ENCODE peak calls at places on chromosomes 2 and 18, in six cellular contexts. One of them, this sample, is unnamed.

GRCh38 chr2:96485751-96486643 is 19.2 kb downstream of the NEURL3 start:
- DNase-seq in mucosa of descending colon: peak
- DNase-seq in glutamatergic neuron: no peak
- DNase-seq in body of pancreas: peak
- DNase-seq in OCI-LY7: peak
- DNase-seq in Calu3: peak
- DNase-seq in this sample: peak

GRCh38 chr2:84846041-84846663 is 34.7 kb downstream of the TRABD2A start:
- DNase-seq in Calu3: no peak
- DNase-seq in body of pancreas: no peak
- DNase-seq in OCI-LY7: peak
- DNase-seq in mucosa of descending colon: no peak
- DNase-seq in glutamatergic neuron: no peak
- DNase-seq in this sample: no peak

GRCh38 chr2:43255249-43255960 is 29.0 kb upstream of the ZFP36L2 start:
- DNase-seq in Calu3: no peak
- DNase-seq in mucosa of descending colon: no peak
- DNase-seq in body of pancreas: no peak
- DNase-seq in glutamatergic neuron: no peak
- DNase-seq in OCI-LY7: no peak
- DNase-seq in this sample: no peak

GRCh38 chr18:24369420-24369819 is 28.2 kb downstream of the OSBPL1A start:
- DNase-seq in OCI-LY7: no peak
- DNase-seq in Calu3: no peak
- DNase-seq in mucosa of descending colon: no peak
- DNase-seq in glutamatergic neuron: no peak
- DNase-seq in body of pancreas: no peak
- DNase-seq in this sample: no peak

GRCh38 chr18:2709316-2709715 is 53.8 kb downstream of the SMCHD1 start:
- DNase-seq in mucosa of descending colon: no peak
- DNase-seq in glutamatergic neuron: no peak
- DNase-seq in OCI-LY7: no peak
- DNase-seq in body of pancreas: no peak
- DNase-seq in Calu3: no peak
- DNase-seq in this sample: no peak

GRCh38 chr2:241860184-241861078 is 1.7 kb upstream of the PDCD1 start:
- DNase-seq in OCI-LY7: no peak
- DNase-seq in Calu3: no peak
- DNase-seq in body of pancreas: peak
- DNase-seq in mucosa of descending colon: peak
- DNase-seq in glutamatergic neuron: peak
- DNase-seq in this sample: no peak

GRCh38 chr2:42443980-42444379 is 49.8 kb downstream of the KCNG3 start:
- DNase-seq in OCI-LY7: no peak
- DNase-seq in Calu3: no peak
- DNase-seq in glutamatergic neuron: no peak
- DNase-seq in mucosa of descending colon: no peak
- DNase-seq in body of pancreas: no peak
- DNase-seq in this sample: no peak

GRCh38 chr2:61220768-61221167 is 58.8 kb downstream of the C2orf74 start:
- DNase-seq in body of pancreas: no peak
- DNase-seq in glutamatergic neuron: no peak
- DNase-seq in mucosa of descending colon: no peak
- DNase-seq in Calu3: no peak
- DNase-seq in OCI-LY7: no peak
- DNase-seq in this sample: no peak

GRCh38 chr2:236874866-236875481 is 210.7 kb upstream of the COPS8 start:
- DNase-seq in Calu3: no peak
- DNase-seq in mucosa of descending colon: no peak
- DNase-seq in glutamatergic neuron: no peak
- DNase-seq in OCI-LY7: no peak
- DNase-seq in body of pancreas: no peak
- DNase-seq in this sample: no peak

GRCh38 chr18:68355637-68356036 is 359.3 kb downstream of the TMX3 start:
- DNase-seq in glutamatergic neuron: no peak
- DNase-seq in mucosa of descending colon: no peak
- DNase-seq in body of pancreas: no peak
- DNase-seq in OCI-LY7: no peak
- DNase-seq in Calu3: no peak
- DNase-seq in this sample: no peak

GRCh38 chr2:9139491-9140443 is 66.8 kb upstream of the ASAP2 start:
- DNase-seq in body of pancreas: peak
- DNase-seq in mucosa of descending colon: peak
- DNase-seq in glutamatergic neuron: peak
- DNase-seq in OCI-LY7: peak
- DNase-seq in Calu3: peak
- DNase-seq in this sample: peak

GRCh38 chr2:220786216-220786615 is 785.9 kb downstream of the EPHA4 start:
- DNase-seq in body of pancreas: no peak
- DNase-seq in OCI-LY7: no peak
- DNase-seq in glutamatergic neuron: no peak
- DNase-seq in mucosa of descending colon: no peak
- DNase-seq in Calu3: no peak
- DNase-seq in this sample: no peak

GRCh38 chr2:946073-947005 is 4.3 kb upstream of the SNTG2 start:
- DNase-seq in Calu3: no peak
- DNase-seq in body of pancreas: no peak
- DNase-seq in glutamatergic neuron: no peak
- DNase-seq in mucosa of descending colon: no peak
- DNase-seq in OCI-LY7: no peak
- DNase-seq in this sample: no peak

GRCh38 chr18:25262920-25263319 is 89.0 kb downstream of the ZNF521 start:
- DNase-seq in mucosa of descending colon: no peak
- DNase-seq in glutamatergic neuron: no peak
- DNase-seq in body of pancreas: no peak
- DNase-seq in OCI-LY7: no peak
- DNase-seq in Calu3: no peak
- DNase-seq in this sample: no peak

GRCh38 chr18:61549411-61549810 is 216.2 kb downstream of the CDH20 start:
- DNase-seq in body of pancreas: no peak
- DNase-seq in OCI-LY7: no peak
- DNase-seq in glutamatergic neuron: no peak
- DNase-seq in Calu3: no peak
- DNase-seq in mucosa of descending colon: no peak
- DNase-seq in this sample: no peak

GRCh38 chr2:59900728-59901452 is 652.6 kb downstream of the BCL11A start:
- DNase-seq in Calu3: no peak
- DNase-seq in glutamatergic neuron: no peak
- DNase-seq in body of pancreas: no peak
- DNase-seq in OCI-LY7: no peak
- DNase-seq in mucosa of descending colon: no peak
- DNase-seq in this sample: no peak

GRCh38 chr18:59954746-59955145 is 55.0 kb downstream of the PMAIP1 start:
- DNase-seq in body of pancreas: no peak
- DNase-seq in Calu3: no peak
- DNase-seq in mucosa of descending colon: no peak
- DNase-seq in OCI-LY7: no peak
- DNase-seq in glutamatergic neuron: no peak
- DNase-seq in this sample: no peak

GRCh38 chr2:216735661-216736060 is 40.3 kb upstream of the IGFBP5 start:
- DNase-seq in glutamatergic neuron: no peak
- DNase-seq in body of pancreas: no peak
- DNase-seq in mucosa of descending colon: no peak
- DNase-seq in OCI-LY7: no peak
- DNase-seq in Calu3: no peak
- DNase-seq in this sample: no peak

GRCh38 chr2:82993631-82994030 is 1465.4 kb downstream of the SUCLG1 start:
- DNase-seq in OCI-LY7: no peak
- DNase-seq in Calu3: no peak
- DNase-seq in body of pancreas: no peak
- DNase-seq in mucosa of descending colon: no peak
- DNase-seq in glutamatergic neuron: no peak
- DNase-seq in this sample: no peak

GRCh38 chr18:42030586-42031182 is 75.7 kb downstream of the PIK3C3 start:
- DNase-seq in body of pancreas: no peak
- DNase-seq in OCI-LY7: peak
- DNase-seq in Calu3: peak
- DNase-seq in glutamatergic neuron: peak
- DNase-seq in mucosa of descending colon: no peak
- DNase-seq in this sample: no peak

GRCh38 chr2:145752091-145752806 is 1232.3 kb upstream of the ZEB2 start:
- DNase-seq in mucosa of descending colon: no peak
- DNase-seq in body of pancreas: peak
- DNase-seq in Calu3: peak
- DNase-seq in glutamatergic neuron: no peak
- DNase-seq in OCI-LY7: peak
- DNase-seq in this sample: peak

GRCh38 chr2:219571311-219572236 is at the start of gene OBSL1:
- DNase-seq in glutamatergic neuron: peak
- DNase-seq in body of pancreas: peak
- DNase-seq in mucosa of descending colon: peak
- DNase-seq in OCI-LY7: no peak
- DNase-seq in Calu3: peak
- DNase-seq in this sample: no peak

GRCh38 chr2:179917272-179917671 is 55.9 kb upstream of the ZNF385B start:
- DNase-seq in OCI-LY7: no peak
- DNase-seq in body of pancreas: no peak
- DNase-seq in Calu3: no peak
- DNase-seq in mucosa of descending colon: no peak
- DNase-seq in glutamatergic neuron: no peak
- DNase-seq in this sample: no peak

GRCh38 chr2:96359310-96359709 is 23.7 kb downstream of the NCAPH start:
- DNase-seq in Calu3: peak
- DNase-seq in body of pancreas: peak
- DNase-seq in mucosa of descending colon: no peak
- DNase-seq in glutamatergic neuron: no peak
- DNase-seq in OCI-LY7: peak
- DNase-seq in this sample: no peak

GRCh38 chr2:98935777-98936132 is 270 bp downstream of the CRACDL start:
- DNase-seq in Calu3: no peak
- DNase-seq in body of pancreas: no peak
- DNase-seq in mucosa of descending colon: no peak
- DNase-seq in OCI-LY7: no peak
- DNase-seq in glutamatergic neuron: no peak
- DNase-seq in this sample: no peak

GRCh38 chr2:69436594-69436936 is 670 bp downstream of the NFU1 start:
- DNase-seq in OCI-LY7: peak
- DNase-seq in Calu3: no peak
- DNase-seq in glutamatergic neuron: no peak
- DNase-seq in mucosa of descending colon: no peak
- DNase-seq in body of pancreas: no peak
- DNase-seq in this sample: peak

GRCh38 chr2:223747392-223748042 is 89.9 kb downstream of the AP1S3 start:
- DNase-seq in body of pancreas: no peak
- DNase-seq in OCI-LY7: no peak
- DNase-seq in Calu3: no peak
- DNase-seq in glutamatergic neuron: no peak
- DNase-seq in mucosa of descending colon: no peak
- DNase-seq in this sample: no peak

GRCh38 chr2:159807183-159808037 is 9.4 kb upstream of the CD302 start:
- DNase-seq in mucosa of descending colon: no peak
- DNase-seq in OCI-LY7: peak
- DNase-seq in body of pancreas: peak
- DNase-seq in Calu3: peak
- DNase-seq in glutamatergic neuron: peak
- DNase-seq in this sample: peak

GRCh38 chr2:159811232-159811631 is 13.2 kb upstream of the CD302 start:
- DNase-seq in Calu3: no peak
- DNase-seq in OCI-LY7: no peak
- DNase-seq in body of pancreas: no peak
- DNase-seq in mucosa of descending colon: no peak
- DNase-seq in glutamatergic neuron: no peak
- DNase-seq in this sample: no peak
- TF ChIP-seq CTCF in Calu3: no peak
- TF ChIP-seq CTCF in OCI-LY7: no peak
- TF ChIP-seq CTCF in body of pancreas: no peak
- TF ChIP-seq CTCF in mucosa of descending colon: no peak
- TF ChIP-seq CTCF in glutamatergic neuron: no peak
- TF ChIP-seq CTCF in this sample: no peak

DNA sequence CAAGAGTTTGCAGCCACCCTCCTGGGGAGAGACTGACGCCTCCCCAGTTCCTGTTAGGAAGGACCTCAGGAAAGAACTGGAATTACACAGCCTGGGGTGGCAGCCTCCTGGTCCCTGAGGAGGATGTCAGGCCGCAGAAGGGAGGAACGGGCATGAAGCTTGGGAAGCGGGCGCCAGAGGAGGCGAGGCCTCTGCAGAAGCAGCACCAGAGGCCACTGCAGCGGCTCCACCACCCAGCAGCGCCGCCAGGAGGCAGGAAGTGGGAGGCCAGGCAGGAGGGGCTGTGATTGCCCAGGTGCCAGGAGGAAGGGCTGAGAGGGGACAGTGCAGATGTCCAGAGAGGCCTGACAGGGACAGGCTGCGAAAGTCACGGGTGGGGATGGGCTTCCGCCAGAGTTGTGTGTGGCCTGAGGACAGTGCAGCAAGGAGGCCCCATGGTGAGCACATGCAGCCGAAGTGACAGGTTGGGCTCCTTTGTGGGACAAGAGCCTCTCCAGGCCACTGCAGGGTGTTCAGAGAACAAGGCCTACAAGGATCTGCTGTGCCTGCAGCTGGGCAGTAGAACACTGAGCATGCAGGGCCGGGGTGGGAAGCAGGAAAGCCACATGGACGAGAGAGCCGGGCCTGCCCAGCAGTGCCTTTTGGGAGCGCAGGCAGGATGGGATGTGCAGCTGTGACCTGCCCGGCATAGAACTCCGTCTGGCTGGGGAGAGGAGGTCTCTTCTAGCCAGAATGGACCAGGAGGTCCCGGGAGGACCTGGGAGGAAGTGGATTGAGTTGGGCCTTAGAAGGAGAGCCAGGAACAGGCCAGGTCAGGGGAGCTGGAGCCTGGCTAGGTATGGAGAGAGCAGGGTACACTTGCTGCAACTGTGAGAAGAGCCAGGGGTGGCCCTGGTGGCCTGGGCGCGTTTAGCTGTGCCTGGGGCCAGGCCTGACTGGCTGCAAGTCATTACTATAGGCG is 39.1 kb upstream of the ALPP start:
- DNase-seq in Calu3: no peak
- DNase-seq in OCI-LY7: no peak
- DNase-seq in body of pancreas: no peak
- DNase-seq in mucosa of descending colon: peak
- DNase-seq in glutamatergic neuron: peak
- DNase-seq in this sample: no peak
- TF ChIP-seq CTCF in Calu3: no peak
- TF ChIP-seq CTCF in OCI-LY7: no peak
- TF ChIP-seq CTCF in body of pancreas: no peak
- TF ChIP-seq CTCF in mucosa of descending colon: no peak
- TF ChIP-seq CTCF in glutamatergic neuron: no peak
- TF ChIP-seq CTCF in this sample: no peak

GRCh38 chr2:177332041-177332991 is 60.3 kb upstream of the AGPS start:
- DNase-seq in mucosa of descending colon: no peak
- DNase-seq in glutamatergic neuron: no peak
- DNase-seq in body of pancreas: peak
- DNase-seq in OCI-LY7: peak
- DNase-seq in Calu3: peak
- DNase-seq in this sample: peak
- TF ChIP-seq CTCF in mucosa of descending colon: no peak
- TF ChIP-seq CTCF in glutamatergic neuron: peak
- TF ChIP-seq CTCF in body of pancreas: no peak
- TF ChIP-seq CTCF in OCI-LY7: peak
- TF ChIP-seq CTCF in Calu3: peak
- TF ChIP-seq CTCF in this sample: peak

DNA sequence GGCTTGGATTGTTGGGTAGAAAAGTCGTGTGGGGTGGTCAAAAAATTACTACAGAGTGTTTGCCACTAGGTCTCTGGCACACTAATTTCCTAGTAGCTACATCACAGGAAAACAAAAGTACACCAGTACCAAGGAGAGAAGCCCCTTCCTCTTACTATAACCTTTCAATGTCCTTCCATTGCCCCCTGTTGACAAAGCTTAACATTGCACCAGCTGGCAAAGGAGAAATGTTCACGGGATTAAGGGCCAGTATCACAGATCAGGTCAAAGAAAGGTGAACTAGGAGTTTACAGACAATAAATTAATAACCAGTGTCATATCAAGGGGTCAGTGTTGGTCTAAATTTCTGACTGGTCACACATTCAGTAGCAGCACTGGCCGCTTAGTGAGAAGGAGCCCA is 1139.6 kb upstream of the FAM98A start:
- DNase-seq in body of pancreas: no peak
- DNase-seq in mucosa of descending colon: no peak
- DNase-seq in OCI-LY7: peak
- DNase-seq in Calu3: peak
- DNase-seq in glutamatergic neuron: no peak
- DNase-seq in this sample: no peak
- TF ChIP-seq CTCF in body of pancreas: no peak
- TF ChIP-seq CTCF in mucosa of descending colon: no peak
- TF ChIP-seq CTCF in OCI-LY7: peak
- TF ChIP-seq CTCF in Calu3: no peak
- TF ChIP-seq CTCF in glutamatergic neuron: peak
- TF ChIP-seq CTCF in this sample: peak